ENCODE peak calls at places on chromosomes 7 and 10, in six cellular contexts. One of them, this sample, is unnamed.

GRCh38 chr7:108257954-108258353 is 127.8 kb upstream of the LAMB4 start:
- DNase-seq in GM23338: no peak
- DNase-seq in fibroblast of lung: no peak
- DNase-seq in keratinocyte: no peak
- DNase-seq in astrocyte: no peak
- DNase-seq in hepatocyte: no peak
- DNase-seq in this sample: no peak

GRCh38 chr7:27746978-27747377 is 7.0 kb downstream of the TAX1BP1 start:
- DNase-seq in GM23338: no peak
- DNase-seq in fibroblast of lung: peak; percentile 15
- DNase-seq in keratinocyte: no peak
- DNase-seq in astrocyte: no peak
- DNase-seq in hepatocyte: no peak
- DNase-seq in this sample: peak; percentile 16

GRCh38 chr10:88841316-88842111 is 10.1 kb downstream of the ANKRD22 start:
- DNase-seq in GM23338: no peak
- DNase-seq in fibroblast of lung: no peak
- DNase-seq in keratinocyte: no peak
- DNase-seq in astrocyte: no peak
- DNase-seq in hepatocyte: no peak
- DNase-seq in this sample: no peak

GRCh38 chr10:19488592-19489280 is 327.5 kb upstream of the PLXDC2 start:
- DNase-seq in GM23338: peak; percentile 91
- DNase-seq in fibroblast of lung: peak; percentile 26
- DNase-seq in keratinocyte: no peak
- DNase-seq in astrocyte: no peak
- DNase-seq in hepatocyte: peak; percentile 39
- DNase-seq in this sample: no peak

GRCh38 chr10:71770789-71771188 is 2.5 kb downstream of the VSIR start:
- DNase-seq in GM23338: no peak
- DNase-seq in fibroblast of lung: no peak
- DNase-seq in keratinocyte: no peak
- DNase-seq in astrocyte: no peak
- DNase-seq in hepatocyte: no peak
- DNase-seq in this sample: no peak

GRCh38 chr10:78600740-78601139 is 468.0 kb upstream of the ZMIZ1 start:
- DNase-seq in GM23338: no peak
- DNase-seq in fibroblast of lung: peak; percentile 55
- DNase-seq in keratinocyte: no peak
- DNase-seq in astrocyte: peak; percentile 41
- DNase-seq in hepatocyte: peak; percentile 74
- DNase-seq in this sample: peak; percentile 23

GRCh38 chr7:152341914-152342236 is 93.9 kb downstream of the KMT2C start:
- DNase-seq in GM23338: no peak
- DNase-seq in fibroblast of lung: no peak
- DNase-seq in keratinocyte: no peak
- DNase-seq in astrocyte: no peak
- DNase-seq in hepatocyte: no peak
- DNase-seq in this sample: no peak

GRCh38 chr10:95280637-95281036 is 10.2 kb downstream of the PDLIM1 start:
- DNase-seq in GM23338: no peak
- DNase-seq in fibroblast of lung: no peak
- DNase-seq in keratinocyte: no peak
- DNase-seq in astrocyte: no peak
- DNase-seq in hepatocyte: no peak
- DNase-seq in this sample: no peak

GRCh38 chr7:140333209-140333608 is 65.1 kb downstream of the SLC37A3 start:
- DNase-seq in GM23338: no peak
- DNase-seq in fibroblast of lung: no peak
- DNase-seq in keratinocyte: no peak
- DNase-seq in astrocyte: no peak
- DNase-seq in hepatocyte: no peak
- DNase-seq in this sample: no peak

GRCh38 chr7:416761-417624 is 102.7 kb downstream of the PDGFA start:
- DNase-seq in GM23338: no peak
- DNase-seq in fibroblast of lung: no peak
- DNase-seq in keratinocyte: no peak
- DNase-seq in astrocyte: no peak
- DNase-seq in hepatocyte: no peak
- DNase-seq in this sample: no peak

GRCh38 chr7:150390206-150390605 is 11.1 kb downstream of the ZNF775 start:
- DNase-seq in GM23338: no peak
- DNase-seq in fibroblast of lung: no peak
- DNase-seq in keratinocyte: no peak
- DNase-seq in astrocyte: no peak
- DNase-seq in hepatocyte: no peak
- DNase-seq in this sample: no peak

GRCh38 chr10:97939446-97939990 is 89.9 kb downstream of the GOLGA7B start:
- DNase-seq in GM23338: no peak
- DNase-seq in fibroblast of lung: no peak
- DNase-seq in keratinocyte: no peak
- DNase-seq in astrocyte: no peak
- DNase-seq in hepatocyte: no peak
- DNase-seq in this sample: peak; percentile 23

GRCh38 chr10:87594864-87595263 is 64.8 kb upstream of the PAPSS2 start:
- DNase-seq in GM23338: no peak
- DNase-seq in fibroblast of lung: no peak
- DNase-seq in keratinocyte: no peak
- DNase-seq in astrocyte: no peak
- DNase-seq in hepatocyte: no peak
- DNase-seq in this sample: no peak

GRCh38 chr10:22148956-22149355 is 68.9 kb downstream of the EBLN1 start:
- DNase-seq in GM23338: no peak
- DNase-seq in fibroblast of lung: peak; percentile 15
- DNase-seq in keratinocyte: no peak
- DNase-seq in astrocyte: peak; percentile 10
- DNase-seq in hepatocyte: no peak
- DNase-seq in this sample: peak; percentile 2

GRCh38 chr10:85831422-85831821 is 535.2 kb downstream of the GRID1 start:
- DNase-seq in GM23338: no peak
- DNase-seq in fibroblast of lung: no peak
- DNase-seq in keratinocyte: no peak
- DNase-seq in astrocyte: no peak
- DNase-seq in hepatocyte: no peak
- DNase-seq in this sample: no peak

GRCh38 chr7:73833251-73833919 is 2.6 kb downstream of the CLDN4 start:
- DNase-seq in GM23338: peak; percentile 68
- DNase-seq in fibroblast of lung: no peak
- DNase-seq in keratinocyte: no peak
- DNase-seq in astrocyte: no peak
- DNase-seq in hepatocyte: peak; percentile 78
- DNase-seq in this sample: no peak

GRCh38 chr7:113392421-113392820 is 274.1 kb upstream of the SMIM30 start:
- DNase-seq in GM23338: no peak
- DNase-seq in fibroblast of lung: no peak
- DNase-seq in keratinocyte: no peak
- DNase-seq in astrocyte: no peak
- DNase-seq in hepatocyte: no peak
- DNase-seq in this sample: no peak

GRCh38 chr10:74738985-74739567 is 87.3 kb upstream of the KAT6B start:
- DNase-seq in GM23338: peak; percentile 62
- DNase-seq in fibroblast of lung: peak; percentile 3
- DNase-seq in keratinocyte: no peak
- DNase-seq in astrocyte: no peak
- DNase-seq in hepatocyte: no peak
- DNase-seq in this sample: no peak

GRCh38 chr10:101014230-101014884 is 14.7 kb downstream of the LZTS2 start:
- DNase-seq in GM23338: peak; percentile 85
- DNase-seq in fibroblast of lung: peak; percentile 48
- DNase-seq in keratinocyte: no peak
- DNase-seq in astrocyte: no peak
- DNase-seq in hepatocyte: peak; percentile 83
- DNase-seq in this sample: peak; percentile 62

GRCh38 chr10:101013365-101013825 is 13.8 kb downstream of the LZTS2 start:
- DNase-seq in GM23338: no peak
- DNase-seq in fibroblast of lung: no peak
- DNase-seq in keratinocyte: no peak
- DNase-seq in astrocyte: no peak
- DNase-seq in hepatocyte: no peak
- DNase-seq in this sample: peak; percentile 73

GRCh38 chr10:101011517-101012423 is 12.2 kb downstream of the LZTS2 start:
- DNase-seq in GM23338: peak; percentile 77
- DNase-seq in fibroblast of lung: no peak
- DNase-seq in keratinocyte: no peak
- DNase-seq in astrocyte: no peak
- DNase-seq in hepatocyte: peak; percentile 57
- DNase-seq in this sample: no peak

GRCh38 chr10:101014966-101015581 is 15.5 kb downstream of the LZTS2 start:
- DNase-seq in GM23338: no peak
- DNase-seq in fibroblast of lung: peak; percentile 90
- DNase-seq in keratinocyte: no peak
- DNase-seq in astrocyte: peak; percentile 86
- DNase-seq in hepatocyte: peak; percentile 55
- DNase-seq in this sample: peak; percentile 88

DNA sequence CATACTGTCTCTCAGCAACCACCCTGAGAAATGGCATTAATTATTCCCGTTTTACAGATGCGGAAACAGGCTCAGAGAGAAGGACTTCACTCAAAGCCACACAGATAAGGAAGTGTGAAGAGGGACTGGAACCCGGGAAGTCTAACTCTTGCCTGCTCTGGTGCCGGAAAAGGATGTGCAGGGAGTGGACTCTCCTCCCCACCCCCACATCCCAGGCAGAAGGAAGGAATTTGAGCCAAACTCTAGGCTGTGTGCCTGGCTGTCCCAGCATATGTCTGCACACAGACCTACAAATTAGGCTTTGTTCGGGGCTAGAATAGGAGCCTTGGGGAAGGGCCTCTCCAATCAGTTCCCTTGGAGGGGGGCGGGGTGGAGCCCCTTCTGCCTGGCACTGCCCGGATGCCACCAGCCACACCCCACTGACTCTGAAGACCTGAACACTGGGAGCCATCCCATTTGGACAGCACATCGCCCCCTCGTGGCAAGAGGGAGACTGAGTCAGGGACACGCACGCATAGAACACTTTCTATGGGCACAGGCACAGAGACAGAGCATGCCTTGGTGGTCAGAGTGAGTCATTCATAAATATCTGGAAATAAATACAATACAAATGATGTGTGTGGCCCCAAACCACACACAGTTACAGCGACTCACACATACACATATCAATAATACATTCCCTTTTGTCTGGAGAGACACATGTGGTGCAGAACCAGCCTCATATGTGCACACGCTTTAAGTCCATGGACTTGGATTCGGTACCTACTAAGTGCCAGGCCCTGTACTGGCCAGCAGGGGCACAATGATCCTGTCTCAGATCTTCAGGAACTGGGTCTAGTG is 13.1 kb downstream of the LZTS2 start:
- DNase-seq in GM23338: peak; percentile 90
- DNase-seq in fibroblast of lung: peak; percentile 91
- DNase-seq in keratinocyte: peak; percentile 90
- DNase-seq in astrocyte: peak; percentile 85
- DNase-seq in hepatocyte: peak; percentile 92
- DNase-seq in this sample: peak; percentile 93
- H3K4me2 ChIP-seq in GM23338: no peak overlapping the region
- H3K4me2 ChIP-seq in fibroblast of lung: no peak overlapping the region
- H3K4me2 ChIP-seq in keratinocyte: peak overlapping the region; percentile 95
- H3K4me2 ChIP-seq in astrocyte: peak overlapping the region; percentile 51
- H3K4me2 ChIP-seq in hepatocyte: no peak overlapping the region
- H3K4me2 ChIP-seq in this sample: peak overlapping the region; percentile 50

GRCh38 chr10:32056136-32057040 is at the start of gene KIF5B:
- DNase-seq in GM23338: peak; percentile 88
- DNase-seq in fibroblast of lung: peak; percentile 79
- DNase-seq in keratinocyte: no peak
- DNase-seq in astrocyte: peak; percentile 63
- DNase-seq in hepatocyte: peak; percentile 95
- DNase-seq in this sample: peak; percentile 79
- TF ChIP-seq CTCF in GM23338: no peak
- TF ChIP-seq CTCF in fibroblast of lung: no peak
- TF ChIP-seq CTCF in keratinocyte: no peak
- TF ChIP-seq CTCF in astrocyte: no peak
- TF ChIP-seq CTCF in hepatocyte: no peak
- TF ChIP-seq CTCF in this sample: no peak

DNA sequence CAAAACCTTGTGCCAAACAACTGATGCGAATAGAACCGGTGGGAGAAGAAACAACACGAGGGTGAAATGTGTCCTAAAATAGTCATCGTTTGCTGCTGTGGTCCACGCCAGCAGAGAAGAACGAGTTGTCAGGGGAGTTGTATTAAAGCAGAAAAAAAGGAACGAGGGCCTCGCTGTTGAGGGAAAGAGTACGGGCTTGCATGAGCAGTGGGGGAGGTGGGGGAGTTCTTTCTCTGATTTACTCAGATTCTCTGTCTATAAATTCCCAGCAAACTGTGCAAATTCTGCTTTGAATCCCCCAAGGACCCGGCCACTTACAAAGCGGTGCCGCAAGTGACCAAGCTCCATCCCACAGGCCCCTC is 97.6 kb downstream of the TMEM130 start:
- DNase-seq in GM23338: peak; percentile 28
- DNase-seq in fibroblast of lung: no peak
- DNase-seq in keratinocyte: no peak
- DNase-seq in astrocyte: no peak
- DNase-seq in hepatocyte: no peak
- DNase-seq in this sample: no peak
- H3K4me2 ChIP-seq in GM23338: peak overlapping the region; percentile 75
- H3K4me2 ChIP-seq in fibroblast of lung: no peak overlapping the region
- H3K4me2 ChIP-seq in keratinocyte: no peak overlapping the region
- H3K4me2 ChIP-seq in astrocyte: peak overlapping the region; percentile 60
- H3K4me2 ChIP-seq in hepatocyte: peak overlapping the region; percentile 66
- H3K4me2 ChIP-seq in this sample: no peak overlapping the region

GRCh38 chr7:95901006-95901405 is 128.7 kb downstream of the DYNC1I1 start:
- DNase-seq in GM23338: no peak
- DNase-seq in fibroblast of lung: no peak
- DNase-seq in keratinocyte: no peak
- DNase-seq in astrocyte: no peak
- DNase-seq in hepatocyte: no peak
- DNase-seq in this sample: no peak

GRCh38 chr7:95905165-95905564 is 132.8 kb downstream of the DYNC1I1 start:
- DNase-seq in GM23338: peak; percentile 56
- DNase-seq in fibroblast of lung: peak; percentile 2
- DNase-seq in keratinocyte: no peak
- DNase-seq in astrocyte: no peak
- DNase-seq in hepatocyte: peak; percentile 28
- DNase-seq in this sample: peak; percentile 6

GRCh38 chr7:95904099-95904498 is 131.7 kb downstream of the DYNC1I1 start:
- DNase-seq in GM23338: no peak
- DNase-seq in fibroblast of lung: no peak
- DNase-seq in keratinocyte: no peak
- DNase-seq in astrocyte: no peak
- DNase-seq in hepatocyte: no peak
- DNase-seq in this sample: no peak

GRCh38 chr7:95897557-95898183 is 125.3 kb downstream of the DYNC1I1 start:
- DNase-seq in GM23338: no peak
- DNase-seq in fibroblast of lung: no peak
- DNase-seq in keratinocyte: no peak
- DNase-seq in astrocyte: no peak
- DNase-seq in hepatocyte: no peak
- DNase-seq in this sample: no peak

DNA sequence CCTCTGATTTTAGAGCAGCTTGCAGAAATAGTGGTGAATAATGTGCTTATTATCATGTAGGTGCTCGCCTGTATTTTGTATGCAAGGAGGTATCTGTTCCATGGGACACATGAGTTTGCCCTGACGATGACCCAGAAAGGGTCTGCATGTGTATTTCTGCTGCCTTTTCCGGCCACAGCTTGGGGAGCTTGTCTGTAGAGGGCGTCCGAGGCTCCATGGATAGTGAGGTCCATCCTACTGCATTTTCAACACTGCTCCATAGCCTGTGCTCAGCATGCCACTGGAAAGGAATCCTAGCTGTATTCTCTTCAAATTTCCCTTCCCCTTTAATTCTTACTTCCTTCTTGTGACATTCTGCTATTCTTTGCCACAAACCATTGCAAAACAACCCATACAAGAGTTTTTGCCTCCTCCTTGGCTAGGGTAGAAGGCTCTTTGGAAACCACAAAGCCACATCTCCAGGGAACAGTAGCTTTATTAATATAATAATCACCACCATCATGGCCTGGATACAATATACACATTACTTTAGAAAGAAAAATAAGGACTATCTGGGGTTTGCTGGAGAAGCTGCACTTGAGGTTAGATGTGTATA is 127.7 kb downstream of the DYNC1I1 start:
- DNase-seq in GM23338: peak; percentile 56
- DNase-seq in fibroblast of lung: no peak
- DNase-seq in keratinocyte: no peak
- DNase-seq in astrocyte: no peak
- DNase-seq in hepatocyte: no peak
- DNase-seq in this sample: no peak
- TF ChIP-seq CTCF in GM23338: peak; percentile 39
- TF ChIP-seq CTCF in fibroblast of lung: no peak
- TF ChIP-seq CTCF in keratinocyte: no peak
- TF ChIP-seq CTCF in astrocyte: no peak
- TF ChIP-seq CTCF in hepatocyte: no peak
- TF ChIP-seq CTCF in this sample: peak; percentile 7

This sample was measured in mammary epithelial cell.